ENCODE peak calls at places on chromosome 16, in six cellular contexts. One of them, this sample, is unnamed.

GRCh38 chr16:69725480-69726312 is 664 bp downstream of the NQO1 start:
- DNase-seq in erythroblast: no peak
- DNase-seq in iris pigment epithelial cell: no peak
- DNase-seq in RPMI7951: no peak
- DNase-seq in activated effector memory CD4-positive, alpha-beta T cell treated with anti-CD3 and anti-CD28 coated beads, Interleukin-2, amount 50 U/mL, for 16 hours: no peak
- DNase-seq in IMR-90: no peak
- DNase-seq in this sample: peak

GRCh38 chr16:2524339-2524938 is 4.3 kb downstream of the AMDHD2 start:
- DNase-seq in erythroblast: no peak
- DNase-seq in iris pigment epithelial cell: no peak
- DNase-seq in RPMI7951: no peak
- DNase-seq in activated effector memory CD4-positive, alpha-beta T cell treated with anti-CD3 and anti-CD28 coated beads, Interleukin-2, amount 50 U/mL, for 16 hours: no peak
- DNase-seq in IMR-90: no peak
- DNase-seq in this sample: no peak

GRCh38 chr16:66705790-66706505 is 9.4 kb upstream of the CMTM4 start:
- DNase-seq in erythroblast: no peak
- DNase-seq in iris pigment epithelial cell: no peak
- DNase-seq in RPMI7951: peak
- DNase-seq in activated effector memory CD4-positive, alpha-beta T cell treated with anti-CD3 and anti-CD28 coated beads, Interleukin-2, amount 50 U/mL, for 16 hours: no peak
- DNase-seq in IMR-90: peak
- DNase-seq in this sample: peak

GRCh38 chr16:28981517-28981916 is 3.3 kb upstream of the LAT start:
- DNase-seq in erythroblast: peak
- DNase-seq in iris pigment epithelial cell: no peak
- DNase-seq in RPMI7951: peak
- DNase-seq in activated effector memory CD4-positive, alpha-beta T cell treated with anti-CD3 and anti-CD28 coated beads, Interleukin-2, amount 50 U/mL, for 16 hours: peak
- DNase-seq in IMR-90: no peak
- DNase-seq in this sample: no peak

GRCh38 chr16:18062713-18063112 is 273.8 kb downstream of the NPIPA8 start:
- DNase-seq in erythroblast: no peak
- DNase-seq in iris pigment epithelial cell: no peak
- DNase-seq in RPMI7951: no peak
- DNase-seq in activated effector memory CD4-positive, alpha-beta T cell treated with anti-CD3 and anti-CD28 coated beads, Interleukin-2, amount 50 U/mL, for 16 hours: no peak
- DNase-seq in IMR-90: no peak
- DNase-seq in this sample: no peak

GRCh38 chr16:2520784-2521577 is 810 bp downstream of the AMDHD2 start:
- DNase-seq in erythroblast: peak
- DNase-seq in iris pigment epithelial cell: peak
- DNase-seq in RPMI7951: no peak
- DNase-seq in activated effector memory CD4-positive, alpha-beta T cell treated with anti-CD3 and anti-CD28 coated beads, Interleukin-2, amount 50 U/mL, for 16 hours: peak
- DNase-seq in IMR-90: no peak
- DNase-seq in this sample: peak

GRCh38 chr16:67013823-67014640 is 14.9 kb upstream of the CBFB start:
- DNase-seq in erythroblast: peak
- DNase-seq in iris pigment epithelial cell: peak
- DNase-seq in RPMI7951: peak
- DNase-seq in activated effector memory CD4-positive, alpha-beta T cell treated with anti-CD3 and anti-CD28 coated beads, Interleukin-2, amount 50 U/mL, for 16 hours: peak
- DNase-seq in IMR-90: peak
- DNase-seq in this sample: peak

GRCh38 chr16:83037102-83037501 is 410.3 kb downstream of the CDH13 start:
- DNase-seq in erythroblast: no peak
- DNase-seq in iris pigment epithelial cell: no peak
- DNase-seq in RPMI7951: no peak
- DNase-seq in activated effector memory CD4-positive, alpha-beta T cell treated with anti-CD3 and anti-CD28 coated beads, Interleukin-2, amount 50 U/mL, for 16 hours: no peak
- DNase-seq in IMR-90: no peak
- DNase-seq in this sample: no peak

GRCh38 chr16:11423315-11424117 is 78.3 kb downstream of the RMI2 start:
- DNase-seq in erythroblast: no peak
- DNase-seq in iris pigment epithelial cell: no peak
- DNase-seq in RPMI7951: no peak
- DNase-seq in activated effector memory CD4-positive, alpha-beta T cell treated with anti-CD3 and anti-CD28 coated beads, Interleukin-2, amount 50 U/mL, for 16 hours: no peak
- DNase-seq in IMR-90: no peak
- DNase-seq in this sample: no peak

GRCh38 chr16:718922-719321 is 2.0 kb upstream of the ANTKMT start:
- DNase-seq in erythroblast: no peak
- DNase-seq in iris pigment epithelial cell: no peak
- DNase-seq in RPMI7951: no peak
- DNase-seq in activated effector memory CD4-positive, alpha-beta T cell treated with anti-CD3 and anti-CD28 coated beads, Interleukin-2, amount 50 U/mL, for 16 hours: no peak
- DNase-seq in IMR-90: no peak
- DNase-seq in this sample: no peak

GRCh38 chr16:63613701-63614100 is 1508.2 kb downstream of the CDH11 start:
- DNase-seq in erythroblast: no peak
- DNase-seq in iris pigment epithelial cell: no peak
- DNase-seq in RPMI7951: no peak
- DNase-seq in activated effector memory CD4-positive, alpha-beta T cell treated with anti-CD3 and anti-CD28 coated beads, Interleukin-2, amount 50 U/mL, for 16 hours: no peak
- DNase-seq in IMR-90: peak
- DNase-seq in this sample: no peak

GRCh38 chr16:17470002-17470870 is 524 bp downstream of the XYLT1 start:
- DNase-seq in erythroblast: no peak
- DNase-seq in iris pigment epithelial cell: no peak
- DNase-seq in RPMI7951: no peak
- DNase-seq in activated effector memory CD4-positive, alpha-beta T cell treated with anti-CD3 and anti-CD28 coated beads, Interleukin-2, amount 50 U/mL, for 16 hours: peak
- DNase-seq in IMR-90: no peak
- DNase-seq in this sample: no peak

GRCh38 chr16:4136229-4136813 is 20.1 kb upstream of the ADCY9 start:
- DNase-seq in erythroblast: no peak
- DNase-seq in iris pigment epithelial cell: no peak
- DNase-seq in RPMI7951: no peak
- DNase-seq in activated effector memory CD4-positive, alpha-beta T cell treated with anti-CD3 and anti-CD28 coated beads, Interleukin-2, amount 50 U/mL, for 16 hours: no peak
- DNase-seq in IMR-90: no peak
- DNase-seq in this sample: peak

GRCh38 chr16:89923640-89924297 is 627 bp downstream of the TUBB3 start:
- DNase-seq in erythroblast: no peak
- DNase-seq in iris pigment epithelial cell: no peak
- DNase-seq in RPMI7951: peak
- DNase-seq in activated effector memory CD4-positive, alpha-beta T cell treated with anti-CD3 and anti-CD28 coated beads, Interleukin-2, amount 50 U/mL, for 16 hours: no peak
- DNase-seq in IMR-90: no peak
- DNase-seq in this sample: no peak

GRCh38 chr16:88426018-88426417 is 27.1 kb upstream of the ZFPM1 start:
- DNase-seq in erythroblast: no peak
- DNase-seq in iris pigment epithelial cell: no peak
- DNase-seq in RPMI7951: no peak
- DNase-seq in activated effector memory CD4-positive, alpha-beta T cell treated with anti-CD3 and anti-CD28 coated beads, Interleukin-2, amount 50 U/mL, for 16 hours: no peak
- DNase-seq in IMR-90: no peak
- DNase-seq in this sample: no peak

GRCh38 chr16:75389096-75389692 is 44.1 kb downstream of the CFDP1 start:
- DNase-seq in erythroblast: no peak
- DNase-seq in iris pigment epithelial cell: no peak
- DNase-seq in RPMI7951: no peak
- DNase-seq in activated effector memory CD4-positive, alpha-beta T cell treated with anti-CD3 and anti-CD28 coated beads, Interleukin-2, amount 50 U/mL, for 16 hours: no peak
- DNase-seq in IMR-90: peak
- DNase-seq in this sample: no peak

GRCh38 chr16:30958164-30959083 is 870 bp downstream of the SETD1A start:
- DNase-seq in erythroblast: peak
- DNase-seq in iris pigment epithelial cell: peak
- DNase-seq in RPMI7951: peak
- DNase-seq in activated effector memory CD4-positive, alpha-beta T cell treated with anti-CD3 and anti-CD28 coated beads, Interleukin-2, amount 50 U/mL, for 16 hours: no peak
- DNase-seq in IMR-90: peak
- DNase-seq in this sample: peak

GRCh38 chr16:53257001-53257400 is 177.3 kb upstream of the RBL2 start:
- DNase-seq in erythroblast: no peak
- DNase-seq in iris pigment epithelial cell: peak
- DNase-seq in RPMI7951: peak
- DNase-seq in activated effector memory CD4-positive, alpha-beta T cell treated with anti-CD3 and anti-CD28 coated beads, Interleukin-2, amount 50 U/mL, for 16 hours: no peak
- DNase-seq in IMR-90: peak
- DNase-seq in this sample: no peak

GRCh38 chr16:86414991-86415740 is 95.2 kb upstream of the FOXF1 start:
- DNase-seq in erythroblast: no peak
- DNase-seq in iris pigment epithelial cell: no peak
- DNase-seq in RPMI7951: no peak
- DNase-seq in activated effector memory CD4-positive, alpha-beta T cell treated with anti-CD3 and anti-CD28 coated beads, Interleukin-2, amount 50 U/mL, for 16 hours: no peak
- DNase-seq in IMR-90: no peak
- DNase-seq in this sample: no peak

GRCh38 chr16:20906871-20907255 is 6.3 kb downstream of the LYRM1 start:
- DNase-seq in erythroblast: no peak
- DNase-seq in iris pigment epithelial cell: no peak
- DNase-seq in RPMI7951: no peak
- DNase-seq in activated effector memory CD4-positive, alpha-beta T cell treated with anti-CD3 and anti-CD28 coated beads, Interleukin-2, amount 50 U/mL, for 16 hours: no peak
- DNase-seq in IMR-90: no peak
- DNase-seq in this sample: no peak

GRCh38 chr16:27313422-27314160 is at the start of gene IL4R:
- DNase-seq in erythroblast: peak
- DNase-seq in iris pigment epithelial cell: peak
- DNase-seq in RPMI7951: peak
- DNase-seq in activated effector memory CD4-positive, alpha-beta T cell treated with anti-CD3 and anti-CD28 coated beads, Interleukin-2, amount 50 U/mL, for 16 hours: peak
- DNase-seq in IMR-90: peak
- DNase-seq in this sample: peak